ENCODE peak calls at places on chromosomes 6 and 20, in four cellular contexts. One of them, this sample, is unnamed.

GRCh38 chr6:11918021-11918738 is 93.9 kb upstream of the HIVEP1 start:
- DNase-seq in choroid plexus epithelial cell: peak
- DNase-seq in mesothelial cell of epicardium: no peak
- DNase-seq in heart right ventricle: no peak
- DNase-seq in this sample: no peak

GRCh38 chr20:52991783-52992182 is 19.6 kb downstream of the TSHZ2 start:
- DNase-seq in heart right ventricle: no peak
- DNase-seq in mesothelial cell of epicardium: no peak
- DNase-seq in choroid plexus epithelial cell: no peak
- DNase-seq in this sample: no peak

GRCh38 chr6:47261191-47261590 is 48.5 kb downstream of the TNFRSF21 start:
- DNase-seq in choroid plexus epithelial cell: no peak
- DNase-seq in mesothelial cell of epicardium: no peak
- DNase-seq in heart right ventricle: no peak
- DNase-seq in this sample: no peak

GRCh38 chr6:168136001-168136400 is 57.0 kb upstream of the FRMD1 start:
- DNase-seq in choroid plexus epithelial cell: no peak
- DNase-seq in heart right ventricle: no peak
- DNase-seq in mesothelial cell of epicardium: no peak
- DNase-seq in this sample: peak

GRCh38 chr6:108114861-108115597 is 40.5 kb upstream of the OSTM1 start:
- DNase-seq in choroid plexus epithelial cell: peak
- DNase-seq in heart right ventricle: peak
- DNase-seq in mesothelial cell of epicardium: peak
- DNase-seq in this sample: peak

GRCh38 chr20:57427239-57428127 is 36.3 kb downstream of the RBM38 start:
- DNase-seq in mesothelial cell of epicardium: no peak
- DNase-seq in heart right ventricle: no peak
- DNase-seq in choroid plexus epithelial cell: no peak
- DNase-seq in this sample: no peak

GRCh38 chr20:20196610-20197009 is 144.3 kb downstream of the CFAP61 start:
- DNase-seq in choroid plexus epithelial cell: no peak
- DNase-seq in mesothelial cell of epicardium: no peak
- DNase-seq in heart right ventricle: no peak
- DNase-seq in this sample: no peak

GRCh38 chr6:16409531-16410441 is 171.4 kb downstream of the GMPR start:
- DNase-seq in choroid plexus epithelial cell: peak
- DNase-seq in heart right ventricle: peak
- DNase-seq in mesothelial cell of epicardium: no peak
- DNase-seq in this sample: no peak

GRCh38 chr20:29873946-29874345 is 1383.5 kb upstream of the DEFB115 start:
- DNase-seq in mesothelial cell of epicardium: peak
- DNase-seq in choroid plexus epithelial cell: peak
- DNase-seq in heart right ventricle: peak
- DNase-seq in this sample: no peak

GRCh38 chr6:90428514-90428913 is 131.9 kb upstream of the BACH2 start:
- DNase-seq in heart right ventricle: no peak
- DNase-seq in choroid plexus epithelial cell: no peak
- DNase-seq in mesothelial cell of epicardium: no peak
- DNase-seq in this sample: no peak

GRCh38 chr6:109441069-109441816 is 719 bp downstream of the SMPD2 start:
- DNase-seq in choroid plexus epithelial cell: peak
- DNase-seq in mesothelial cell of epicardium: no peak
- DNase-seq in heart right ventricle: peak
- DNase-seq in this sample: no peak
- TF ChIP-seq CTCF in choroid plexus epithelial cell: peak
- TF ChIP-seq CTCF in mesothelial cell of epicardium: no peak
- TF ChIP-seq CTCF in heart right ventricle: no peak
- TF ChIP-seq CTCF in this sample: peak

DNA sequence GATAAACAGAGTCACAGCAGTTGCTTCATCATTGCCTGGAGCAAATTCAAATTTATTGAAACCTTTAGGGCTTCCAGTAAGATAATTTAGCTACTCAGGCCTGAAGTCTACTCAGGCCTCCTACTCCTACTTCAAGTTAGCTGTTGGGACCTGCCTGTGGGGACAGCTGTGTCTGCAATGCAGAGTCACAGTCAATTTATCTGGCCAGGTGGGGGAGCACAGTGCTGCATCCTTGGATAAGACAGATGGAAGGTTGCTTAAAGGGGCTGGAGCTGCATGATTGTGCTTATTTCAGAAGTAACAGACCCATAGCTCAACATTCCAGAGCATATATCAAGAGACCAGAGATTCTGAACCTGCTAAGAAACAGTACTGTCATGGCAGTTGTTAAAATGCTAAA is 932.1 kb downstream of the QKI start:
- DNase-seq in mesothelial cell of epicardium: no peak
- DNase-seq in heart right ventricle: no peak
- DNase-seq in choroid plexus epithelial cell: no peak
- DNase-seq in this sample: no peak
- TF ChIP-seq CTCF in mesothelial cell of epicardium: no peak
- TF ChIP-seq CTCF in heart right ventricle: no peak
- TF ChIP-seq CTCF in choroid plexus epithelial cell: no peak
- TF ChIP-seq CTCF in this sample: no peak

GRCh38 chr20:35716330-35716729 is 17.1 kb downstream of the ROMO1 start:
- DNase-seq in choroid plexus epithelial cell: no peak
- DNase-seq in heart right ventricle: no peak
- DNase-seq in mesothelial cell of epicardium: no peak
- DNase-seq in this sample: no peak
- TF ChIP-seq CTCF in choroid plexus epithelial cell: no peak
- TF ChIP-seq CTCF in heart right ventricle: no peak
- TF ChIP-seq CTCF in mesothelial cell of epicardium: no peak
- TF ChIP-seq CTCF in this sample: no peak

GRCh38 chr6:140980265-140980887 is 1152.3 kb upstream of the GJE1 start:
- DNase-seq in choroid plexus epithelial cell: peak
- DNase-seq in mesothelial cell of epicardium: no peak
- DNase-seq in heart right ventricle: no peak
- DNase-seq in this sample: no peak
- TF ChIP-seq CTCF in choroid plexus epithelial cell: peak
- TF ChIP-seq CTCF in mesothelial cell of epicardium: no peak
- TF ChIP-seq CTCF in heart right ventricle: no peak
- TF ChIP-seq CTCF in this sample: no peak

DNA sequence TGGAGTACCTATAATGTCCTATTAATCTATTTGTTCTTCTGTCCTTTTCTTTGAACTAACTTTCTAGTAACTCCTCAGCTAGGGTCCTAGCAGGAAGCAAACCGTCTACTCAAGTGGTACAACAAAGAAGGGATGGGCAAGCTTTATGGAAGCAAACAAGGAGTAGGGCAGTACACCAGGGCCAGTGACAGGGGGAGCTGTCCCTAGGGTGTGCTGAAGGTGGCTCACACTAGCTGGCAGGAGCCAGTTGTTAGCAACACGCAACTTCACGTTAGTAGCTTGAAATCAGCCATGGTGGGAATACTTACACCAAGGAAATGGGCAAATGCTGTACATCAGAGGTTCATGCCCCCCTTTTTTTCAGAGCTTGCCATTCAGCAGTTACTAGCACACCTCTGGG is 74.0 kb upstream of the EYA2 start:
- DNase-seq in choroid plexus epithelial cell: peak
- DNase-seq in heart right ventricle: no peak
- DNase-seq in mesothelial cell of epicardium: no peak
- DNase-seq in this sample: no peak
- TF ChIP-seq CTCF in choroid plexus epithelial cell: peak
- TF ChIP-seq CTCF in heart right ventricle: no peak
- TF ChIP-seq CTCF in mesothelial cell of epicardium: no peak
- TF ChIP-seq CTCF in this sample: no peak

GRCh38 chr6:24911983-24912382 is 23.8 kb downstream of the RIPOR2 start:
- DNase-seq in choroid plexus epithelial cell: no peak
- DNase-seq in mesothelial cell of epicardium: no peak
- DNase-seq in heart right ventricle: no peak
- DNase-seq in this sample: no peak

GRCh38 chr6:24909281-24910216 is 26.2 kb downstream of the RIPOR2 start:
- DNase-seq in heart right ventricle: no peak
- DNase-seq in mesothelial cell of epicardium: no peak
- DNase-seq in choroid plexus epithelial cell: no peak
- DNase-seq in this sample: no peak

GRCh38 chr6:24908555-24908954 is 27.2 kb downstream of the RIPOR2 start:
- DNase-seq in mesothelial cell of epicardium: no peak
- DNase-seq in heart right ventricle: no peak
- DNase-seq in choroid plexus epithelial cell: peak
- DNase-seq in this sample: no peak

GRCh38 chr6:24910850-24911712 is 24.7 kb downstream of the RIPOR2 start:
- DNase-seq in mesothelial cell of epicardium: peak
- DNase-seq in choroid plexus epithelial cell: peak
- DNase-seq in heart right ventricle: peak
- DNase-seq in this sample: peak

GRCh38 chr6:24910331-24910849 is 25.4 kb downstream of the RIPOR2 start:
- DNase-seq in mesothelial cell of epicardium: no peak
- DNase-seq in heart right ventricle: peak
- DNase-seq in choroid plexus epithelial cell: peak
- DNase-seq in this sample: no peak
- TF ChIP-seq CTCF in mesothelial cell of epicardium: no peak
- TF ChIP-seq CTCF in heart right ventricle: no peak
- TF ChIP-seq CTCF in choroid plexus epithelial cell: peak
- TF ChIP-seq CTCF in this sample: no peak

GRCh38 chr20:49909499-49910339 is 5.6 kb downstream of the SPATA2 start:
- DNase-seq in choroid plexus epithelial cell: no peak
- DNase-seq in heart right ventricle: peak
- DNase-seq in mesothelial cell of epicardium: no peak
- DNase-seq in this sample: no peak
- TF ChIP-seq CTCF in choroid plexus epithelial cell: peak
- TF ChIP-seq CTCF in heart right ventricle: peak
- TF ChIP-seq CTCF in mesothelial cell of epicardium: no peak
- TF ChIP-seq CTCF in this sample: peak

This sample was measured in type B pancreatic cell.